ENCODE peak calls at places on chromosomes 11 and 22, in nine cellular contexts. W is hepatocyte, B is SJSA1, J is fibroblast of mammary gland, G is aorta, U is bronchial epithelial cell, X is neural progenitor cell, D is fibroblast of lung, V is tibial artery. K is an unnamed sample.

GRCh38 chr11:44742470-44742869 is 15.7 kb downstream of the TSPAN18 start:
- DNase-seq in B (no peak), D (no peak), V (no peak), X (no peak), W (no peak), G (no peak), J (no peak), U (no peak), K (no peak)

GRCh38 chr11:68839953-68840641 is 1.6 kb downstream of the CPT1A start:
- DNase-seq in X (peak; percentile 18), V (no peak), D (no peak), U (no peak), J (peak; percentile 28), B (peak; percentile 59), G (no peak), W (no peak), K (peak; percentile 57)

GRCh38 chr22:44677299-44678244 is 24.4 kb upstream of the PRR5 start:
- DNase-seq in U (no peak), J (no peak), V (no peak), G (no peak), W (no peak), B (no peak), D (no peak), X (no peak), K (no peak)

GRCh38 chr11:61113209-61113608 is 10.9 kb downstream of the CD5 start:
- DNase-seq in U (no peak), X (no peak), J (no peak), W (no peak), D (no peak), G (no peak), V (no peak), B (no peak), K (no peak)

GRCh38 chr11:78187366-78188011 is 937 bp downstream of the KCTD21 start:
- DNase-seq in B (no peak), D (no peak), G (no peak), W (no peak), J (peak; percentile 51), X (no peak), V (no peak), U (peak; percentile 58), K (no peak)

GRCh38 chr11:99015634-99016454 is 4.9 kb upstream of the CNTN5 start:
- DNase-seq in U (peak; percentile 55), V (no peak), B (peak; percentile 6), W (peak; percentile 70), D (peak; percentile 70), J (peak; percentile 56), X (peak; percentile 67), G (no peak), K (peak; percentile 35)

GRCh38 chr22:44497904-44498242 is at the start of gene RTL6:
- DNase-seq in W (no peak), U (no peak), B (peak; percentile 9), G (no peak), J (no peak), V (no peak), X (no peak), D (no peak), K (no peak)

GRCh38 chr11:61332266-61332822 is 561 bp downstream of the DDB1 start:
- DNase-seq in G (no peak), W (peak; percentile 32), J (peak; percentile 21), D (peak; percentile 38), X (peak; percentile 47), U (no peak), B (peak; percentile 58), V (no peak), K (no peak)

GRCh38 chr22:38172016-38172431 is 9.6 kb downstream of the PLA2G6 start:
- DNase-seq in B (no peak), W (no peak), X (no peak), V (peak; percentile 32), U (peak; percentile 98), J (peak; percentile 64), D (peak; percentile 37), G (no peak), K (no peak)

GRCh38 chr11:86923993-86924766 is 31.0 kb downstream of the FZD4 start:
- DNase-seq in D (no peak), V (no peak), X (peak; percentile 77), J (no peak), G (no peak), U (no peak), W (peak; percentile 60), B (no peak), K (no peak)

GRCh38 chr11:35367491-35367890 is 51.9 kb downstream of the SLC1A2 start:
- DNase-seq in X (no peak), W (peak; percentile 39), U (no peak), D (peak; percentile 88), B (peak; percentile 40), J (peak; percentile 83), G (no peak), V (no peak), K (no peak)

GRCh38 chr11:134905966-134906955 is 494.2 kb upstream of the B3GAT1 start:
- DNase-seq in U (no peak), V (no peak), D (no peak), G (no peak), W (no peak), X (no peak), B (no peak), J (no peak), K (no peak)

GRCh38 chr11:17596310-17596669 is 49.2 kb downstream of the OTOG start:
- DNase-seq in G (peak; percentile 26), J (no peak), X (no peak), W (no peak), V (peak; percentile 27), D (no peak), B (no peak), U (no peak), K (no peak)

GRCh38 chr11:11389238-11389637 is 36.2 kb upstream of the CSNK2A3 start:
- DNase-seq in W (no peak), U (peak; percentile 40), J (peak; percentile 35), X (no peak), G (no peak), B (no peak), D (no peak), V (no peak), K (no peak)

DNA sequence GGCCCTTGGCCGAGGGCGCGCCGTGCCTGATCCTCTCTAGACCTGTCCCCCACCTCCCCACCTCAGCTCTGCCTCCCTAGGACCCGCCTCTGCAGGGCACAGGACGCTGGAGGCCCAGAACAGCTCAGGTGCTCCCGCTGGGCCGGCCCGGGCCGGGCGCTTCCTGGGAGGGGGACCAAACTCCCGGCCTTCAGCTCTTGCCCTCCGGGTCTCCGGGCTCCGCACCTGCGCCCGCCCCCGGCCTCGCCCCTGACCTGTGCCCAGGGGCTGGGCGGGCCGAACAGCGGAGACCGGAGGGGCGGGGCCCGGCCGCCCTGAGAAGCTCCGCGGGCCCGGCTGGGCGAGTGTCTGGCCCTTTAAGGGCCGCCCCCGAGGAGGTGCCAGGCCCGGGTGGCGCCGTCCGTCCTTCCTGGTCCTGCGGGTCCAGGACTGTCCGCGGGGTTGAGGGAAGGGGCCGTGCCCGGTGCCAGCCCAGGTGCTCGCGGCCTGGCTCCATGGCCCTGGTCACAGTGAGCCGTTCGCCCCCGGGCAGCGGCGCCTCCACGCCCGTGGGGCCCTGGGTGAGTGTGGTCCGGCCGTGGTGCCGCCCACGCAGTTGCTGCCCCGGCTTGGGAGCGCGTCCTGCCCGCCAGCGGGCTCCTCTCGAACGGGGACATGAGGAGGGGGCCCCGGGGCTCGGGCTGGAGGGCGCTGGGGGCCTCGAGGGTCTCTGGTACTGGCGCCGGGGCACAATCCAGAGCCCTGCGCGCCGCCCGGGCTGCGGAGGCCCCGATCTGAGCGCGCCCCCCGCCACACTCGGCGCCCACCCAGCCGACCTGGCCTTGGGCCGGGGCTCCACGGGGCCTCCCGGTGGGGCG is at the start of gene SSH3:
- DNase-seq in J (peak; percentile 32), X (peak; percentile 87), B (peak; percentile 87), G (peak; percentile 92), D (peak; percentile 45), W (peak; percentile 91), U (peak; percentile 47), V (peak; percentile 89), K (no peak)
- H3K4me3 ChIP-seq in J (peak within 1 kb of the TSS; percentile 60), X (peak within 1 kb of the TSS; percentile 65), B (peak within 1 kb of the TSS; percentile 89), G (peak within 1 kb of the TSS; percentile 69), D (peak within 1 kb of the TSS; percentile 83), W (peak within 1 kb of the TSS; percentile 90), U (peak within 1 kb of the TSS; percentile 96), V (peak within 1 kb of the TSS; percentile 88), K (no peak within 1 kb of the TSS)

GRCh38 chr22:26658161-26658560 is 773 bp downstream of the MIAT start:
- DNase-seq in G (no peak), D (no peak), U (no peak), B (no peak), J (no peak), W (no peak), X (no peak), V (no peak), K (no peak)
- H3K4me3 ChIP-seq in G (no peak overlapping the region), D (peak overlapping the region; percentile 71), U (no peak overlapping the region), B (no peak overlapping the region), J (peak overlapping the region; percentile 29), W (peak overlapping the region; percentile 18), X (peak overlapping the region; percentile 97), V (no peak overlapping the region), K (peak overlapping the region; percentile 54)

DNA sequence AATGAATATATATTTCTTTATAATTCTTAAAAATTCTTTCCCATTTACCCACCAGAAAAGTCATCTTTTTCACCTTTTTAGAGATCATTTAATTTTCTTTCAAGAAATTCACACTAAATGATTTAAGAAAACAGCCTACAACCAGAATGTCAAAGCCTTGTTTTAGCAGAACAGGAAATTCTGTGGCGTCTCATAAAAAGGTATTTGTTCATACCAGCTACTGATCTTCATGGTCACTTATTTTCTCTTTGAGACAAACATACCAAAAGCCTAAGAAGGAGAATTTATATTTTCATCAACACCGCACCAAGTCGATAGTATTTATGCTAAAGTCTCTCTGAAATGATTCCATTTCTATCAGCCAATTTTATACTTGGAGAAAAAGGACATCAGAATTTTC is 105.3 kb downstream of the ETS1 start:
- DNase-seq in B (no peak), D (no peak), U (no peak), V (no peak), W (no peak), J (no peak), G (no peak), X (no peak), K (no peak)
- H3K4me3 ChIP-seq in B (no peak overlapping the region), D (peak overlapping the region; percentile 15), U (no peak overlapping the region), V (no peak overlapping the region), W (no peak overlapping the region), J (no peak overlapping the region), G (no peak overlapping the region), X (no peak overlapping the region), K (peak overlapping the region; percentile 48)

GRCh38 chr11:113474362-113475159 is 637 bp downstream of the DRD2 start:
- DNase-seq in V (peak; percentile 84), B (peak; percentile 60), W (peak; percentile 92), U (peak; percentile 64), G (peak; percentile 93), X (peak; percentile 95), D (peak; percentile 73), J (peak; percentile 68), K (peak; percentile 16)

GRCh38 chr11:113477321-113477720 is 2.1 kb upstream of the DRD2 start:
- DNase-seq in G (no peak), J (no peak), X (peak; percentile 50), U (no peak), V (no peak), W (no peak), B (no peak), D (no peak), K (no peak)

GRCh38 chr11:113475160-113475761 is at the start of gene DRD2:
- DNase-seq in D (no peak), J (no peak), U (no peak), X (peak; percentile 86), B (no peak), G (no peak), W (no peak), V (no peak), K (no peak)

GRCh38 chr11:113476553-113476952 is 1.4 kb upstream of the DRD2 start:
- DNase-seq in U (no peak), W (no peak), B (no peak), D (no peak), X (no peak), J (no peak), V (no peak), G (no peak), K (no peak)

GRCh38 chr11:113473983-113474361 is 1.2 kb downstream of the DRD2 start:
- DNase-seq in W (no peak), X (no peak), V (no peak), J (no peak), B (no peak), U (no peak), G (no peak), D (no peak), K (no peak)
- H3K4me3 ChIP-seq in W (no peak overlapping the region), X (no peak overlapping the region), V (no peak overlapping the region), J (no peak overlapping the region), B (no peak overlapping the region), U (no peak overlapping the region), G (no peak overlapping the region), D (no peak overlapping the region), K (no peak overlapping the region)